ENCODE peak calls at places on chromosomes 7 and 10, in nine cellular contexts. H is fibroblast of the aortic adventitia; C is AG10803; D is epithelial cell of esophagus; Z is prostate gland; N is CD8-positive, alpha-beta memory T cell; R is cardiac muscle cell; B is PC-3; X is hepatocyte. M is an unnamed sample.

GRCh38 chr7:87370660-87371180 is 25.3 kb downstream of the CROT start:
- DNase-seq in X (no peak), N (no peak), D (peak), H (peak), Z (no peak), B (peak), C (peak), R (no peak), M (peak)

GRCh38 chr7:36129048-36129534 is 24.0 kb upstream of the EEPD1 start:
- DNase-seq in C (peak), B (peak), X (peak), H (peak), R (no peak), D (peak), Z (peak), N (no peak), M (peak)

GRCh38 chr10:67256984-67257383 is 331.1 kb downstream of the LRRTM3 start:
- DNase-seq in N (no peak), B (no peak), D (no peak), X (no peak), H (no peak), Z (no peak), R (no peak), C (no peak), M (peak)

GRCh38 chr7:156429514-156429913 is 211.1 kb upstream of the RNF32 start:
- DNase-seq in R (no peak), H (no peak), C (no peak), N (no peak), Z (no peak), B (no peak), D (no peak), X (no peak), M (no peak)

GRCh38 chr7:5769571-5769970 is 11.9 kb downstream of the RNF216 start:
- DNase-seq in R (no peak), Z (no peak), D (no peak), H (no peak), X (no peak), C (no peak), B (no peak), N (no peak), M (no peak)

GRCh38 chr7:1925349-1925748 is 255.3 kb downstream of the ELFN1 start:
- DNase-seq in C (no peak), D (no peak), H (no peak), B (peak), Z (no peak), R (no peak), N (no peak), X (no peak), M (no peak)

GRCh38 chr7:111593343-111593742 is 31.1 kb upstream of the IMMP2L start:
- DNase-seq in N (no peak), C (no peak), H (no peak), Z (no peak), B (no peak), D (no peak), R (no peak), X (no peak), M (peak)

GRCh38 chr7:150950496-150951180 is 27.5 kb downstream of the KCNH2 start:
- DNase-seq in R (no peak), D (no peak), C (no peak), X (no peak), Z (no peak), B (no peak), H (no peak), N (no peak), M (no peak)

GRCh38 chr10:97506214-97506991 is 7.7 kb downstream of the UBTD1 start:
- DNase-seq in X (no peak), Z (no peak), B (no peak), N (no peak), R (no peak), D (no peak), C (no peak), H (no peak), M (no peak)

GRCh38 chr7:18927134-18927533 is 190.3 kb downstream of the TWIST1 start:
- DNase-seq in D (peak), X (no peak), Z (no peak), R (no peak), C (peak), H (peak), N (no peak), B (no peak), M (no peak)

GRCh38 chr7:100568936-100569844 is 4.5 kb downstream of the SAP25 start:
- DNase-seq in B (no peak), H (no peak), Z (peak), C (no peak), X (peak), D (no peak), N (peak), R (peak), M (no peak)

GRCh38 chr7:128830231-128831177 is at the start of gene FLNC:
- DNase-seq in R (peak), C (peak), Z (no peak), B (peak), X (peak), N (no peak), H (peak), D (peak), M (no peak)

GRCh38 chr7:102875700-102876192 is 37.1 kb upstream of the LRRC17 start:
- DNase-seq in H (peak), N (no peak), X (peak), R (no peak), C (peak), B (peak), D (peak), Z (no peak), M (no peak)

GRCh38 chr7:3157541-3158287 is 114.0 kb upstream of the CARD11 start:
- DNase-seq in R (no peak), D (no peak), B (no peak), X (no peak), C (no peak), N (no peak), Z (no peak), H (peak), M (no peak)

GRCh38 chr7:64640504-64640903 is 25.4 kb upstream of the ZNF107 start:
- DNase-seq in N (no peak), C (no peak), X (no peak), D (no peak), H (no peak), R (no peak), Z (no peak), B (no peak), M (no peak)

GRCh38 chr10:37754538-37755323 is 102.7 kb downstream of the ZNF248 start:
- DNase-seq in N (no peak), R (no peak), H (peak), B (peak), Z (no peak), D (peak), X (no peak), C (peak), M (peak)

GRCh38 chr7:67371429-67372305 is 375.0 kb downstream of the TYW1 start:
- DNase-seq in D (peak), C (peak), N (peak), R (peak), H (peak), X (peak), Z (peak), B (peak), M (peak)

GRCh38 chr10:72693599-72693915 is 1.6 kb downstream of the MCU start:
- DNase-seq in D (no peak), Z (no peak), B (no peak), H (peak), N (no peak), X (no peak), R (no peak), C (peak), M (no peak)

GRCh38 chr7:117666019-117666418 is 186.2 kb downstream of the CFTR start:
- DNase-seq in N (no peak), C (peak), B (peak), X (no peak), Z (no peak), R (no peak), D (peak), H (peak), M (no peak)

GRCh38 chr7:100626530-100627237 is 14.3 kb downstream of the MOSPD3 start:
- DNase-seq in Z (peak), N (peak), H (peak), B (peak), C (peak), D (peak), R (peak), X (peak), M (peak)

DNA sequence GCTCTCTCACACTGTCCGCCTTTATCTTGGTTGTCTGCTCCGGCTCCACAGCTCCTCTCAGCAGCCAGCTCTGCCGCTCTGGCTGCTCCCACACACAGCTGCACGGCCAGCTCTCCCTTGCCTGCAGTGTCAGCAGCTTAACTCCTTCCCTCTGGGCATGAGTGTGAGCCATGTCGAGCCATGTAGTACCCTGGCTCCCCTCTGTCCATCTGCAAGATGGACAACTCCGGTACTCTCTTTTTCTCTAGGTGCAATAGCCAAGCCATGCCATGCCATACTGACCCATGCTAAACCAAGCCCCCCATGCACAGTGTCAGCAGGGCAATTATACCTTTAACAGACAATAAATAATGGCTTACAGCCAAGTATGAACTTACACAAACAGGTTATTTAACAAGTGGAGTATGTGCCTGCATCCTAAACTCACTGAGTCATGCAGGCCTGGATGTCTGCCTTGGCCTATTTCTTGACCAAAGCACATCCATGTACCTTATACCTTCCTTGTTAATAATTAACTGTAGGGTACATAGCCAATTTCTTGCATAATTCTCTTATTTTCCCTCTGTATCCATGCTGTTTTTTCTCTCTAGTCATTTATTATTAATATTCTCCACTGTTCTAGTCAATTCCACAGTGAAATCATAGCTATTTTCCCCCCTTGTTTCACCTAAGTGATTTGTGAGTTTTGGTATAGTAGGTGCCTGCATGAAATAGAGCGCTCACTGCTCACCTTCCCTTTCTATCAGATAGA is 170.9 kb downstream of the CDK14 start:
- DNase-seq in B (peak), X (peak), H (peak), C (peak), R (peak), D (peak), N (no peak), Z (peak), M (peak)
- H3K4me3 ChIP-seq in B (no peak), X (no peak), H (no peak), C (no peak), R (no peak), D (no peak), N (no peak), Z (no peak), M (no peak)

GRCh38 chr7:27992092-27992491 is 188.5 kb downstream of the JAZF1 start:
- DNase-seq in R (no peak), B (no peak), C (peak), N (no peak), H (peak), X (no peak), Z (no peak), D (no peak), M (no peak)

GRCh38 chr7:27995228-27995627 is 185.4 kb downstream of the JAZF1 start:
- DNase-seq in Z (no peak), H (no peak), R (no peak), N (no peak), C (no peak), D (no peak), B (no peak), X (no peak), M (no peak)

GRCh38 chr7:27992755-27993478 is 187.7 kb downstream of the JAZF1 start:
- DNase-seq in B (no peak), Z (peak), C (no peak), N (no peak), R (no peak), D (no peak), X (no peak), H (no peak), M (no peak)

GRCh38 chr7:27996141-27996540 is 184.5 kb downstream of the JAZF1 start:
- DNase-seq in X (no peak), R (no peak), Z (no peak), D (no peak), B (no peak), H (no peak), C (no peak), N (no peak), M (no peak)

DNA sequence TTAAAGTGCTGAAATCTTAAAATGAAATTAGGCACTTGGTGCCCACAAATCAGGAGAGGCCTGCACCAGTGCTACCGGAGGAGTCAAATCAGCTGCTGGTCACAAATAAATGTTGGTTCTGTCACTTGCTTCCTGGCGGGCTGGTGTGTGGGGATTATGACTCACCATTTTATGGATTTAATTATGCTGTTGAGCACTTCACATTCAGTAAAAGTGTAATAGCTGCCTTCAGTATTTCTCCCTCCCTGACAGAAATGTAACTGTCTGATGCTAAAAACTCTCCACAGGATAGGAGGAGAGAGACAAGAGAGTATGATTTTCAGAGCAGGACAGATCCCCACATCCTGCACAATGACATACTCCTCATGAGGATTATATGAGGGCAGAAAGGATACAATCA is 186.0 kb downstream of the JAZF1 start:
- DNase-seq in C (peak), B (peak), R (no peak), N (no peak), Z (no peak), H (peak), D (no peak), X (no peak), M (no peak)
- H3K4me3 ChIP-seq in C (no peak), B (no peak), R (no peak), N (no peak), Z (no peak), H (no peak), D (no peak), X (no peak), M (no peak)

DNA sequence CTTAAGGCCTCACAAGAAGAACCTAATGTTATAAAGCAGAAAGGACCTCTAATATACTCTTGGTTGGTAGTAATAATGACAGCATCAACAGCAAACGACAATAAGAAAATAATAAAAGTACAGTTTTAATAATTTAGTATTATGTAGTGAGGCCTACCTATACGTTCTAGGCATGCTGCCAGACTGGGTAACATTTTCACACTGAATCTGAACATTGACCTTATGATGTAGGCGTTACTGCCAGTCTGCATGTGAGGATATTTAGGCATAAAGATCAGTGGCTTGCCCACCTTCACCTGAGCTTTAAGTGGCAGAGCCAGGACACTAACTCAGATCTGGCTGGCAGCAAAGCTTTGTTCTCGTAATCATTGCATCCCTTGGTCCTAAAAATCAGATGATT is 2.5 kb downstream of the FGL2 start:
- DNase-seq in Z (no peak), H (no peak), R (no peak), D (no peak), B (no peak), N (no peak), C (no peak), X (no peak), M (no peak)
- H3K4me3 ChIP-seq in Z (no peak), H (peak), R (no peak), D (no peak), B (no peak), N (no peak), C (no peak), X (no peak), M (no peak)

DNA sequence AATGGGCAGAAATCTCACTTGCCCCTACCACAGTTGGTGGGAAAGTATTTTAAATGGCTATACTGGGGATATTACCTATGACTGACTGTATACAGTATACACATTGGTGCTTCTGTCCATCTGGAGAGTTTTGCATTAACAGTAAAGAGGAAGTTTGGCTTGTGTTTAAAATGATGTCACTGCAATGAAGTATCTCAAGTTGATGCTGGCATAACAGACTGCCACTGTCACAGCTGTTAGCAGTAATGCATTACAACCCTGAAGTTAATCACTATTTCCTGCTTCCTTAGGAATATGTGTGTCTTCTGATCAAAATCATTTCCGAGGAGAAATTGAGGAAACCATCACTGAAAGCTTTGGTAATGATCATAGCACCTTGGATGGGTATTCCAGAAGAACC is 1.9 kb downstream of the DKK1 start:
- DNase-seq in D (no peak), C (peak), H (peak), B (peak), N (no peak), X (no peak), Z (no peak), R (no peak), M (no peak)
- H3K4me3 ChIP-seq in D (no peak), C (peak), H (peak), B (peak), N (no peak), X (no peak), Z (no peak), R (no peak), M (no peak)

M was measured in LNCaP clone FGC.